ENCODE peak calls at places on chromosome 1, in nine cellular contexts. X is lower leg skin; H is ACHN; U is GM06990; V is natural killer cell treated with Interleukin-12 subunit alpha and Interleukin-12 subunit beta and Interleukin-15 and Interleukin-18, amount 100 ng/mL, for 72 hours; Y is T1000; L is activated CD4-positive, alpha-beta T cell treated with anti-CD3 and anti-CD28 coated beads, Interleukin-2, amount 50 U/mL, for 1 hour; J is RPMI8226; W is NCI-H2029. M is an unnamed sample.

GRCh38 chr1:12592496-12592895 is 25.5 kb downstream of the DHRS3 start:
- DNase-seq in Y (no peak), X (no peak), W (no peak), U (no peak), J (no peak), L (no peak), H (no peak), V (no peak), M (no peak)

GRCh38 chr1:179217943-179218507 is 11.5 kb downstream of the ABL2 start:
- DNase-seq in H (no peak), L (no peak), X (no peak), V (no peak), Y (no peak), W (no peak), U (no peak), J (peak; percentile 29), M (no peak)

GRCh38 chr1:75211648-75212047 is 77.5 kb downstream of the LHX8 start:
- DNase-seq in H (no peak), X (no peak), Y (no peak), U (no peak), J (no peak), L (no peak), W (no peak), V (no peak), M (no peak)

GRCh38 chr1:99447716-99448115 is 183.4 kb downstream of the PLPPR4 start:
- DNase-seq in L (no peak), U (no peak), V (no peak), J (no peak), H (no peak), X (no peak), W (no peak), Y (no peak), M (no peak)

GRCh38 chr1:225973158-225973557 is 26.0 kb downstream of the SDE2 start:
- DNase-seq in Y (no peak), H (peak; percentile 49), V (no peak), U (no peak), W (peak; percentile 80), X (no peak), L (no peak), J (no peak), M (no peak)

GRCh38 chr1:43348809-43349593 is 9.8 kb upstream of the CDC20 start:
- DNase-seq in W (peak; percentile 96), J (peak; percentile 99), H (peak; percentile 85), V (peak; percentile 82), L (peak; percentile 57), U (no peak), Y (peak; percentile 23), X (peak; percentile 95), M (peak; percentile 87)

GRCh38 chr1:45622267-45622890 is 1.5 kb downstream of the CCDC17 start:
- DNase-seq in J (no peak), L (no peak), U (peak; percentile 20), V (no peak), Y (no peak), W (no peak), X (no peak), H (no peak), M (no peak)

GRCh38 chr1:226870323-226871046 is at the start of gene PSEN2:
- DNase-seq in V (peak; percentile 86), W (peak; percentile 55), H (peak; percentile 76), L (peak; percentile 44), U (peak; percentile 80), J (peak; percentile 92), X (peak; percentile 93), Y (peak; percentile 75), M (peak; percentile 72)

GRCh38 chr1:196355206-196355786 is 252.9 kb downstream of the KCNT2 start:
- DNase-seq in J (peak; percentile 15), Y (no peak), L (no peak), W (no peak), H (peak; percentile 56), U (no peak), X (no peak), V (no peak), M (no peak)

M was measured in trophoblast cell.